ENCODE peak calls at places on chromosome 15, in five cellular contexts. N is SW480, S is activated T-helper 1 cell treated with Interleukin-2 at 50 U/mL for 16 hours, T is NCI-H1105, E is AML-193. F is an unnamed sample.

GRCh38 chr15:101394654-101395053 is 94.9 kb downstream of the PCSK6 start:
- DNase-seq in N (no peak), T (no peak), E (no peak), S (no peak), F (peak)

GRCh38 chr15:40789999-40790398 is 16.9 kb upstream of the ZFYVE19 start:
- DNase-seq in T (no peak), N (no peak), S (no peak), E (no peak), F (no peak)

GRCh38 chr15:54567408-54568040 is 589.3 kb downstream of the UNC13C start:
- DNase-seq in E (no peak), N (no peak), S (no peak), T (no peak), F (no peak)

GRCh38 chr15:69715205-69715604 is 262.6 kb downstream of the RPLP1 start:
- DNase-seq in T (no peak), E (no peak), N (no peak), S (no peak), F (no peak)

GRCh38 chr15:95996494-95996893 is 334.0 kb upstream of the NR2F2 start:
- DNase-seq in N (no peak), T (no peak), S (no peak), E (no peak), F (no peak)

GRCh38 chr15:90149609-90150340 is 47.5 kb upstream of the IDH2 start:
- DNase-seq in S (no peak), T (no peak), E (no peak), N (no peak), F (no peak)

GRCh38 chr15:29612096-29612495 is 210.2 kb downstream of the TJP1 start:
- DNase-seq in E (no peak), N (no peak), S (no peak), T (no peak), F (no peak)

GRCh38 chr15:79381593-79381992 is 50.5 kb upstream of the MINAR1 start:
- DNase-seq in T (no peak), N (no peak), E (no peak), S (no peak), F (no peak)

GRCh38 chr15:57607570-57608000 is 15.9 kb downstream of the MYZAP start:
- DNase-seq in T (no peak), N (peak), S (no peak), E (no peak), F (peak)

GRCh38 chr15:67024322-67024997 is 40.9 kb upstream of the SMAD3 start:
- DNase-seq in E (peak), T (no peak), S (no peak), N (peak), F (peak)

GRCh38 chr15:47750030-47750739 is 32.9 kb downstream of the SEMA6D start:
- DNase-seq in S (no peak), N (no peak), T (no peak), E (no peak), F (no peak)

GRCh38 chr15:40069178-40070165 is 30.5 kb upstream of the SRP14 start:
- DNase-seq in E (no peak), N (peak), T (peak), S (no peak), F (peak)

GRCh38 chr15:94793641-94794040 is 562.3 kb downstream of the MCTP2 start:
- DNase-seq in N (no peak), E (no peak), S (no peak), T (no peak), F (no peak)

GRCh38 chr15:88803241-88803919 is at the start of gene ACAN:
- DNase-seq in S (no peak), E (no peak), T (no peak), N (no peak), F (no peak)

GRCh38 chr15:35383511-35383910 is 162.5 kb downstream of the DPH6 start:
- DNase-seq in N (no peak), T (no peak), S (no peak), E (no peak), F (no peak)

GRCh38 chr15:68730491-68731317 is 90.0 kb downstream of the ANP32A start:
- DNase-seq in N (peak), S (no peak), E (peak), T (peak), F (peak)

GRCh38 chr15:77688270-77689058 is 55.8 kb upstream of the LINGO1 start:
- DNase-seq in S (no peak), N (no peak), E (no peak), T (no peak), F (no peak)

GRCh38 chr15:89543389-89543788 is 31.9 kb upstream of the TICRR start:
- DNase-seq in S (no peak), N (no peak), E (no peak), T (no peak), F (no peak)

GRCh38 chr15:65383991-65384390 is 6.2 kb upstream of the IGDCC3 start:
- DNase-seq in S (no peak), N (no peak), E (no peak), T (no peak), F (no peak)

GRCh38 chr15:62638220-62638619 is 404.3 kb upstream of the TPM1 start:
- DNase-seq in T (no peak), S (no peak), E (no peak), N (no peak), F (no peak)

GRCh38 chr15:62847900-62848489 is 194.6 kb upstream of the TPM1 start:
- DNase-seq in S (no peak), T (no peak), N (no peak), E (peak), F (peak)

F was measured in stomach.